ENCODE peak calls at places on chromosome 19, in five cellular contexts. One of them, this sample, is unnamed.

GRCh38 chr19:46901701-46902401 is 41.1 kb downstream of the ARHGAP35 start:
- DNase-seq in tibial nerve: no peak
- DNase-seq in colonic mucosa: no peak
- DNase-seq in left ventricle myocardium inferior: no peak
- DNase-seq in CD8-positive, alpha-beta memory T cell: no peak
- DNase-seq in this sample: no peak

GRCh38 chr19:32662186-32662585 is 12.8 kb downstream of the ANKRD27 start:
- DNase-seq in tibial nerve: no peak
- DNase-seq in colonic mucosa: no peak
- DNase-seq in left ventricle myocardium inferior: no peak
- DNase-seq in CD8-positive, alpha-beta memory T cell: no peak
- DNase-seq in this sample: no peak

GRCh38 chr19:3338541-3339181 is 27.7 kb upstream of the NFIC start:
- DNase-seq in tibial nerve: no peak
- DNase-seq in colonic mucosa: peak; percentile 84
- DNase-seq in left ventricle myocardium inferior: peak; percentile 32
- DNase-seq in CD8-positive, alpha-beta memory T cell: peak; percentile 73
- DNase-seq in this sample: no peak

GRCh38 chr19:35491838-35492360 is 1.6 kb upstream of the KRTDAP start:
- DNase-seq in tibial nerve: no peak
- DNase-seq in colonic mucosa: no peak
- DNase-seq in left ventricle myocardium inferior: no peak
- DNase-seq in CD8-positive, alpha-beta memory T cell: no peak
- DNase-seq in this sample: no peak

GRCh38 chr19:35507561-35507960 is 5.9 kb downstream of the DMKN start:
- DNase-seq in tibial nerve: no peak
- DNase-seq in colonic mucosa: no peak
- DNase-seq in left ventricle myocardium inferior: no peak
- DNase-seq in CD8-positive, alpha-beta memory T cell: no peak
- DNase-seq in this sample: no peak

GRCh38 chr19:52622261-52622660 is 15.9 kb downstream of the ZNF83 start:
- DNase-seq in tibial nerve: no peak
- DNase-seq in colonic mucosa: no peak
- DNase-seq in left ventricle myocardium inferior: no peak
- DNase-seq in CD8-positive, alpha-beta memory T cell: no peak
- DNase-seq in this sample: no peak

GRCh38 chr19:52748336-52748950 is 13.6 kb upstream of the ZNF611 start:
- DNase-seq in tibial nerve: no peak
- DNase-seq in colonic mucosa: no peak
- DNase-seq in left ventricle myocardium inferior: no peak
- DNase-seq in CD8-positive, alpha-beta memory T cell: peak; percentile 38
- DNase-seq in this sample: no peak

GRCh38 chr19:45952691-45953505 is 20.8 kb downstream of the NOVA2 start:
- DNase-seq in tibial nerve: no peak
- DNase-seq in colonic mucosa: peak; percentile 39
- DNase-seq in left ventricle myocardium inferior: peak; percentile 40
- DNase-seq in CD8-positive, alpha-beta memory T cell: peak; percentile 31
- DNase-seq in this sample: no peak

GRCh38 chr19:14062558-14062855 is 631 bp upstream of the PALM3 start:
- DNase-seq in tibial nerve: no peak
- DNase-seq in colonic mucosa: no peak
- DNase-seq in left ventricle myocardium inferior: no peak
- DNase-seq in CD8-positive, alpha-beta memory T cell: no peak
- DNase-seq in this sample: no peak

GRCh38 chr19:8832132-8833021 is at the start of the genes MBD3L1 and ZNF558:
- DNase-seq in tibial nerve: peak; percentile 97
- DNase-seq in colonic mucosa: peak; percentile 98
- DNase-seq in left ventricle myocardium inferior: peak; percentile 99
- DNase-seq in CD8-positive, alpha-beta memory T cell: peak; percentile 99
- DNase-seq in this sample: peak; percentile 93

GRCh38 chr19:39400997-39401548 is 5.6 kb upstream of the ZFP36 start:
- DNase-seq in tibial nerve: no peak
- DNase-seq in colonic mucosa: no peak
- DNase-seq in left ventricle myocardium inferior: no peak
- DNase-seq in CD8-positive, alpha-beta memory T cell: no peak
- DNase-seq in this sample: no peak

GRCh38 chr19:30170495-30171137 is 201.6 kb upstream of the ZNF536 start:
- DNase-seq in tibial nerve: no peak
- DNase-seq in colonic mucosa: no peak
- DNase-seq in left ventricle myocardium inferior: no peak
- DNase-seq in CD8-positive, alpha-beta memory T cell: no peak
- DNase-seq in this sample: no peak

GRCh38 chr19:9580728-9581127 is 3.6 kb downstream of the ZNF121 start:
- DNase-seq in tibial nerve: no peak
- DNase-seq in colonic mucosa: no peak
- DNase-seq in left ventricle myocardium inferior: no peak
- DNase-seq in CD8-positive, alpha-beta memory T cell: no peak
- DNase-seq in this sample: no peak

GRCh38 chr19:3518669-3519068 is 12.6 kb downstream of the FZR1 start:
- DNase-seq in tibial nerve: no peak
- DNase-seq in colonic mucosa: no peak
- DNase-seq in left ventricle myocardium inferior: no peak
- DNase-seq in CD8-positive, alpha-beta memory T cell: no peak
- DNase-seq in this sample: no peak

DNA sequence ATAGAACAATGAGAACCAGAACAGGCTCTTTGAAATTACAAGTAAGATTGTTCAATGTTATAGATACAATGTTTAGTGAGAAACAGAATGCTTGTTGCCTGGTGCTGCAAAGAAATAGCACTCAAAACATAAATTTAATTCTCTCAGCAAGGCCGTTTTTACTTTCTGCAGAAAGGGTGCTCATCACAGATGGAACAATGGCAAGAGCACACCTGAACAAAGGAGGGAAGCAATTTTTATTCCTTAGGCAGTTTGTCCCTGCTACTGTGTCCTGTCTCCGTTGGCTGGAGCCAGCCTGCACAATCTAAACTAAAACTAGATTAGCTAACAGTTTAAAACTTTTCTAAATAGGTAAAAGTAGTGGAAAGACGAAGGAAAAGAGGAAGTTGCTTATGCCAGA is 10.4 kb upstream of the ZNF8 start:
- DNase-seq in tibial nerve: no peak
- DNase-seq in colonic mucosa: no peak
- DNase-seq in left ventricle myocardium inferior: no peak
- DNase-seq in CD8-positive, alpha-beta memory T cell: no peak
- DNase-seq in this sample: no peak
- H3K36me3 ChIP-seq in tibial nerve: peaks cover 12% of the 10 kb centered on the region
- H3K36me3 ChIP-seq in colonic mucosa: no peaks in the 10 kb centered on the region
- H3K36me3 ChIP-seq in left ventricle myocardium inferior: peaks cover 100% of the 10 kb centered on the region
- H3K36me3 ChIP-seq in CD8-positive, alpha-beta memory T cell: peaks cover 21% of the 10 kb centered on the region
- H3K36me3 ChIP-seq in this sample: peaks cover 2% of the 10 kb centered on the region

GRCh38 chr19:2221918-2222317 is 14.2 kb downstream of the PLEKHJ1 start:
- DNase-seq in tibial nerve: no peak
- DNase-seq in colonic mucosa: no peak
- DNase-seq in left ventricle myocardium inferior: no peak
- DNase-seq in CD8-positive, alpha-beta memory T cell: no peak
- DNase-seq in this sample: no peak
- H3K36me3 ChIP-seq in tibial nerve: peaks cover 9% of the 10 kb centered on the region
- H3K36me3 ChIP-seq in colonic mucosa: peaks cover 6% of the 10 kb centered on the region
- H3K36me3 ChIP-seq in left ventricle myocardium inferior: peaks cover 98% of the 10 kb centered on the region
- H3K36me3 ChIP-seq in CD8-positive, alpha-beta memory T cell: peaks cover 5% of the 10 kb centered on the region
- H3K36me3 ChIP-seq in this sample: peaks cover 54% of the 10 kb centered on the region

GRCh38 chr19:5652261-5652660 is 28.1 kb downstream of the MICOS13 start:
- DNase-seq in tibial nerve: no peak
- DNase-seq in colonic mucosa: no peak
- DNase-seq in left ventricle myocardium inferior: no peak
- DNase-seq in CD8-positive, alpha-beta memory T cell: no peak
- DNase-seq in this sample: no peak
- H3K36me3 ChIP-seq in tibial nerve: peaks cover 41% of the 10 kb centered on the region
- H3K36me3 ChIP-seq in colonic mucosa: peaks cover 19% of the 10 kb centered on the region
- H3K36me3 ChIP-seq in left ventricle myocardium inferior: peaks cover 92% of the 10 kb centered on the region
- H3K36me3 ChIP-seq in CD8-positive, alpha-beta memory T cell: peaks cover 68% of the 10 kb centered on the region
- H3K36me3 ChIP-seq in this sample: peaks cover 41% of the 10 kb centered on the region

GRCh38 chr19:7558667-7559066 is 23.1 kb downstream of the PNPLA6 start:
- DNase-seq in tibial nerve: no peak
- DNase-seq in colonic mucosa: no peak
- DNase-seq in left ventricle myocardium inferior: no peak
- DNase-seq in CD8-positive, alpha-beta memory T cell: no peak
- DNase-seq in this sample: no peak
- H3K36me3 ChIP-seq in tibial nerve: peaks cover 19% of the 10 kb centered on the region
- H3K36me3 ChIP-seq in colonic mucosa: peaks cover 4% of the 10 kb centered on the region
- H3K36me3 ChIP-seq in left ventricle myocardium inferior: peaks cover 83% of the 10 kb centered on the region
- H3K36me3 ChIP-seq in CD8-positive, alpha-beta memory T cell: peaks cover 18% of the 10 kb centered on the region
- H3K36me3 ChIP-seq in this sample: peaks cover 23% of the 10 kb centered on the region

DNA sequence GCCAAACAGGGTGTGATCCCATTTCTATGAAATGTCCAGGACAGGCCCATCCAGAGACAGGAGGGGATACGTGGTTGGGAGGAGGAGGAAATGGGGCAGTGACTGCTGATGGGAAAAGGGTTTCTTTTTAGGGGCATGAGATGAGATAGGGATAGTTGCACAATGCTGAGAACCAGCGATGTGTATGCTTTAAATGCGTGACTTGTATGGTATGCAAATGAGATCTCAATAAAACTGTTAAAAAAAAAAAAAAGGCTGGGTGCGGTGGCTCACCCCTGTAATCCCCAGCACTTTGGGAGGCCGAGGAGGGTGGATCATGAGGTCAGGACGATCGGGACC is 9.8 kb upstream of the TICAM1 start:
- DNase-seq in tibial nerve: no peak
- DNase-seq in colonic mucosa: no peak
- DNase-seq in left ventricle myocardium inferior: no peak
- DNase-seq in CD8-positive, alpha-beta memory T cell: no peak
- DNase-seq in this sample: no peak
- H3K36me3 ChIP-seq in tibial nerve: peaks cover 9% of the 10 kb centered on the region
- H3K36me3 ChIP-seq in colonic mucosa: no peaks in the 10 kb centered on the region
- H3K36me3 ChIP-seq in left ventricle myocardium inferior: peaks cover 56% of the 10 kb centered on the region
- H3K36me3 ChIP-seq in CD8-positive, alpha-beta memory T cell: peaks cover 4% of the 10 kb centered on the region
- H3K36me3 ChIP-seq in this sample: peaks cover 34% of the 10 kb centered on the region

GRCh38 chr19:17517898-17518297 is 6.4 kb downstream of the PGLS start:
- DNase-seq in tibial nerve: no peak
- DNase-seq in colonic mucosa: no peak
- DNase-seq in left ventricle myocardium inferior: no peak
- DNase-seq in CD8-positive, alpha-beta memory T cell: no peak
- DNase-seq in this sample: no peak

GRCh38 chr19:17512574-17512939 is 1.1 kb downstream of the PGLS start:
- DNase-seq in tibial nerve: no peak
- DNase-seq in colonic mucosa: no peak
- DNase-seq in left ventricle myocardium inferior: no peak
- DNase-seq in CD8-positive, alpha-beta memory T cell: no peak
- DNase-seq in this sample: no peak

GRCh38 chr19:17513801-17514200 is 2.4 kb downstream of the PGLS start:
- DNase-seq in tibial nerve: no peak
- DNase-seq in colonic mucosa: no peak
- DNase-seq in left ventricle myocardium inferior: no peak
- DNase-seq in CD8-positive, alpha-beta memory T cell: no peak
- DNase-seq in this sample: no peak

GRCh38 chr19:17511724-17512573 is 500 bp downstream of the PGLS start:
- DNase-seq in tibial nerve: peak; percentile 65
- DNase-seq in colonic mucosa: peak; percentile 85
- DNase-seq in left ventricle myocardium inferior: peak; percentile 89
- DNase-seq in CD8-positive, alpha-beta memory T cell: peak; percentile 94
- DNase-seq in this sample: no peak

GRCh38 chr19:17515408-17516149 is 4.1 kb downstream of the PGLS start:
- DNase-seq in tibial nerve: no peak
- DNase-seq in colonic mucosa: no peak
- DNase-seq in left ventricle myocardium inferior: no peak
- DNase-seq in CD8-positive, alpha-beta memory T cell: no peak
- DNase-seq in this sample: no peak
- H3K36me3 ChIP-seq in tibial nerve: peaks cover 8% of the 10 kb centered on the region
- H3K36me3 ChIP-seq in colonic mucosa: peaks cover 5% of the 10 kb centered on the region
- H3K36me3 ChIP-seq in left ventricle myocardium inferior: peaks cover 44% of the 10 kb centered on the region
- H3K36me3 ChIP-seq in CD8-positive, alpha-beta memory T cell: peaks cover 9% of the 10 kb centered on the region
- H3K36me3 ChIP-seq in this sample: peaks cover 12% of the 10 kb centered on the region

GRCh38 chr19:21396893-21397572 is at the start of gene ZNF493:
- DNase-seq in tibial nerve: peak; percentile 95
- DNase-seq in colonic mucosa: peak; percentile 96
- DNase-seq in left ventricle myocardium inferior: peak; percentile 93
- DNase-seq in CD8-positive, alpha-beta memory T cell: peak; percentile 91
- DNase-seq in this sample: peak; percentile 68

GRCh38 chr19:21398851-21399250 is 1.9 kb downstream of the ZNF493 start:
- DNase-seq in tibial nerve: no peak
- DNase-seq in colonic mucosa: no peak
- DNase-seq in left ventricle myocardium inferior: no peak
- DNase-seq in CD8-positive, alpha-beta memory T cell: no peak
- DNase-seq in this sample: no peak

DNA sequence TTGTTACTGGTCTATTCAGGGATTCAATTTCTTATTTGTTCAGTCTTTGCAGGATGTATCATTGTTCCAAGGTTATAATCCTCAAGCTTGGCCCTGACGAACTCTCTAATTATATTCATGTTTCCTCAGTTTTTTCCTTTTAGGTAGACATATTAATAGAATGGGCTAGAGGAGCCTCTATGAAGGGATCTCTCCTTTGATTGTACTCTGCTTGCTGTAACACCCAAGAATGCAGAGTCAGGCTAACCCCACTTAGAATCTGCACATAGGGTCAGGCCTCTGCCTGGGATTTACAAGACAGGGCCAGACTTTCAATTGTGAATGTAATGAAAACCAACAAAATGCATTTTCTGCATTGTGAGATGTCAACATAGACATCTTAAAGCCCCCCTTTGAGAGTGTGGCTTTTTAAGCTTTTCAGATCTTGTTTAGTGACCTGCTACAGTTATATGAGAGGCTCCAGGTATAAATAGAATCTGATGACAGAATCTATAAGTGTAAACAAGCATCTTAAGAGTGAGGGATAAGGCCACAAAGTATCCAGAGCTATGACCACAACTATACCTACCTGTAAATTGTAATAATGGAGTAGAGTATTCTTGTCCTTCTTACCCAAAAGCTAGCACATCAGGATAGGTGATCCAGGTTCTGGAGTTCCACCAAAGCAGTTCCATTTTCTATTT is 5.5 kb downstream of the ZNF493 start:
- DNase-seq in tibial nerve: no peak
- DNase-seq in colonic mucosa: no peak
- DNase-seq in left ventricle myocardium inferior: no peak
- DNase-seq in CD8-positive, alpha-beta memory T cell: no peak
- DNase-seq in this sample: no peak
- H3K36me3 ChIP-seq in tibial nerve: no peaks in the 10 kb centered on the region
- H3K36me3 ChIP-seq in colonic mucosa: no peaks in the 10 kb centered on the region
- H3K36me3 ChIP-seq in left ventricle myocardium inferior: peaks cover 51% of the 10 kb centered on the region
- H3K36me3 ChIP-seq in CD8-positive, alpha-beta memory T cell: peaks cover 11% of the 10 kb centered on the region
- H3K36me3 ChIP-seq in this sample: peaks cover 1% of the 10 kb centered on the region